ENCODE peak calls at places on chromosomes 2 and 18, in nine cellular contexts. A, R, H, F, E, J, K, U and D are unnamed samples.

GRCh38 chr2:85160946-85161625 is 27.9 kb downstream of the TCF7L1 start:
- DNase-seq in E (peak), J (no peak), U (no peak), F (no peak), H (no peak), A (no peak), K (no peak), R (no peak), D (no peak)

GRCh38 chr2:98148968-98149697 is 62.2 kb downstream of the VWA3B start:
- DNase-seq in H (peak), A (peak), K (peak), E (no peak), U (peak), F (peak), J (no peak), R (peak), D (no peak)

GRCh38 chr2:172554352-172555271 is 1.3 kb upstream of the PDK1 start:
- DNase-seq in F (no peak), A (no peak), E (no peak), H (no peak), K (no peak), J (no peak), R (peak), U (no peak), D (no peak)

GRCh38 chr2:121038831-121039230 is 246.2 kb downstream of the TFCP2L1 start:
- DNase-seq in J (no peak), U (no peak), F (no peak), R (peak), K (no peak), A (no peak), H (peak), E (no peak), D (no peak)

GRCh38 chr2:181332044-181332443 is 125.1 kb upstream of the ITGA4 start:
- DNase-seq in E (no peak), H (no peak), K (no peak), R (no peak), U (no peak), J (no peak), F (no peak), A (no peak), D (no peak)

GRCh38 chr2:149612122-149612521 is 24.5 kb upstream of the MMADHC start:
- DNase-seq in U (no peak), A (no peak), R (peak), H (no peak), F (no peak), J (no peak), E (no peak), K (no peak), D (no peak)

GRCh38 chr2:64456298-64456697 is 2.3 kb downstream of the LGALSL start:
- DNase-seq in U (no peak), K (no peak), F (no peak), J (no peak), E (no peak), H (no peak), A (no peak), R (no peak), D (no peak)

GRCh38 chr18:596288-596881 is 403 bp upstream of the CLUL1 start:
- DNase-seq in H (peak), F (no peak), A (peak), E (peak), R (peak), J (no peak), K (no peak), U (no peak), D (peak)

GRCh38 chr2:86274918-86275275 is 62.5 kb downstream of the REEP1 start:
- DNase-seq in F (no peak), R (no peak), K (no peak), H (peak), E (no peak), A (no peak), U (no peak), J (no peak), D (no peak)